ENCODE peak calls at places on chromosomes 7 and 10, in four cellular contexts. U is lower lobe of right lung, B is neural progenitor cell, Q is body of pancreas. A is an unnamed sample.

GRCh38 chr10:75187961-75188426 is 22.6 kb upstream of the VDAC2 start:
- DNase-seq in U (no peak), B (peak; percentile 63), Q (peak; percentile 80), A (peak; percentile 77)

GRCh38 chr10:571643-572042 is 117.8 kb downstream of the DIP2C start:
- DNase-seq in U (peak; percentile 32), B (no peak), Q (no peak), A (no peak)

GRCh38 chr7:50649259-50649885 is 84.2 kb upstream of the DDC start:
- DNase-seq in U (no peak), B (no peak), Q (no peak), A (no peak)

GRCh38 chr10:110978204-110978603 is 58.8 kb downstream of the SHOC2 start:
- DNase-seq in U (no peak), B (no peak), Q (no peak), A (no peak)

GRCh38 chr10:29522038-29522855 is 112.5 kb downstream of the SVIL start:
- DNase-seq in U (no peak), B (no peak), Q (no peak), A (no peak)

GRCh38 chr10:72875250-72876055 is 18.1 kb upstream of the OIT3 start:
- DNase-seq in U (no peak), B (peak; percentile 31), Q (no peak), A (peak; percentile 48)

GRCh38 chr10:49375611-49376010 is 20.3 kb downstream of the DRGX start:
- DNase-seq in U (no peak), B (no peak), Q (no peak), A (no peak)

GRCh38 chr7:121872831-121873764 is at the start of gene PTPRZ1:
- DNase-seq in U (peak; percentile 36), B (peak; percentile 95), Q (peak; percentile 30), A (peak; percentile 32)

GRCh38 chr10:3734111-3734510 is 50.9 kb downstream of the KLF6 start:
- DNase-seq in U (no peak), B (no peak), Q (no peak), A (no peak)

GRCh38 chr10:67549390-67549789 is 146.6 kb downstream of the CTNNA3 start:
- DNase-seq in U (no peak), B (no peak), Q (no peak), A (no peak)

GRCh38 chr10:28722065-28722803 is 44.9 kb downstream of the BAMBI start:
- DNase-seq in U (peak; percentile 44), B (peak; percentile 60), Q (peak; percentile 21), A (no peak)

GRCh38 chr10:130127612-130128607 is 8.3 kb upstream of the GLRX3 start:
- DNase-seq in U (no peak), B (peak; percentile 89), Q (peak; percentile 58), A (peak; percentile 67)

GRCh38 chr7:102828291-102828690 is 79.5 kb downstream of the FAM185A start:
- DNase-seq in U (no peak), B (no peak), Q (no peak), A (no peak)

GRCh38 chr7:52838981-52839411 is 196.4 kb upstream of the POM121L12 start:
- DNase-seq in U (no peak), B (no peak), Q (no peak), A (no peak)

GRCh38 chr7:103114576-103115008 is 34.3 kb downstream of the NAPEPLD start:
- DNase-seq in U (no peak), B (no peak), Q (no peak), A (no peak)

GRCh38 chr10:69104994-69105790 is 17.3 kb downstream of the SRGN start:
- DNase-seq in U (no peak), B (no peak), Q (no peak), A (no peak)

GRCh38 chr10:114458955-114459354 is 54.7 kb upstream of the AFAP1L2 start:
- DNase-seq in U (peak; percentile 65), B (peak; percentile 62), Q (peak; percentile 65), A (peak; percentile 35)

GRCh38 chr10:87504307-87504666 is 406 bp upstream of the MINPP1 start:
- DNase-seq in U (no peak), B (no peak), Q (no peak), A (no peak)

GRCh38 chr10:114995468-114995867 is 57.5 kb downstream of the TRUB1 start:
- DNase-seq in U (no peak), B (no peak), Q (no peak), A (no peak)

GRCh38 chr10:123136806-123137642 is 1.3 kb downstream of the HMX3 start:
- DNase-seq in U (no peak), B (peak; percentile 71), Q (no peak), A (no peak)

GRCh38 chr7:113831509-113831908 is 87.3 kb downstream of the PPP1R3A start:
- DNase-seq in U (no peak), B (no peak), Q (no peak), A (peak; percentile 2)

GRCh38 chr7:139075031-139075652 is 34.4 kb downstream of the ZC3HAV1 start:
- DNase-seq in U (peak; percentile 60), B (peak; percentile 82), Q (peak; percentile 84), A (peak; percentile 80)

GRCh38 chr7:37342665-37343471 is 105.8 kb downstream of the ELMO1 start:
- DNase-seq in U (peak; percentile 60), B (no peak), Q (peak; percentile 33), A (peak; percentile 27)

GRCh38 chr7:130791746-130792145 is 57.7 kb upstream of the KLF14 start:
- DNase-seq in U (no peak), B (no peak), Q (no peak), A (no peak)

GRCh38 chr10:33106767-33107166 is 148.7 kb upstream of the ITGB1 start:
- DNase-seq in U (no peak), B (peak; percentile 17), Q (no peak), A (no peak)

GRCh38 chr10:97729014-97729413 is 7.9 kb upstream of the ZFYVE27 start:
- DNase-seq in U (no peak), B (no peak), Q (no peak), A (no peak)

GRCh38 chr7:45102785-45103712 is 8.4 kb downstream of the TBRG4 start:
- DNase-seq in U (peak; percentile 29), B (no peak), Q (no peak), A (no peak)
- H3K36me3 ChIP-seq in U (peaks cover 100% of the 10 kb centered on the region), B (peaks cover 4% of the 10 kb centered on the region), Q (peaks cover 56% of the 10 kb centered on the region), A (peaks cover 45% of the 10 kb centered on the region)

DNA sequence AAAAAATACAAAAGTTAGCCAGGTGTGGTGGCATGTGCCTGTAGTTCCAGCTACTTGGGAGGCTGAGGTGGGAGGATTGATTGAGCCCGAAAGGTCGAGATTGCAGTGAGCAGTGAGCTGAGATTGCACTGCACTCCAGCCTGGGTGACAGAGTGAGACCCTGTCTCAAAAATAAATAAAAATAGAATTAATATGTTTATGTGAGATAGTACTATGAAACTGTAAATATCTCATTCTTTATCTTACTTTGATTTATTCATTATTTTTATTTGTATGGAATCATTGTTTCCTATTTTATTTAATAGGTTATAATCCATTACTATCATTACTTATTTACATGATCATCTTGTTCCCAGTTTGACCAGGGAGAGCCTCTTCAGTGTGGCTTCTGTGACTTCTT is 41.0 kb upstream of the STRIP2 start:
- DNase-seq in U (no peak), B (no peak), Q (no peak), A (no peak)
- H3K36me3 ChIP-seq in U (peaks cover 38% of the 10 kb centered on the region), B (no peaks in the 10 kb centered on the region), Q (peaks cover 2% of the 10 kb centered on the region), A (peaks cover 12% of the 10 kb centered on the region)

GRCh38 chr7:98240961-98241673 is 10.9 kb downstream of the TECPR1 start:
- DNase-seq in U (no peak), B (peak; percentile 78), Q (peak; percentile 56), A (peak; percentile 46)
- H3K36me3 ChIP-seq in U (peaks cover 62% of the 10 kb centered on the region), B (no peaks in the 10 kb centered on the region), Q (peaks cover 5% of the 10 kb centered on the region), A (no peaks in the 10 kb centered on the region)

GRCh38 chr7:129577881-129578462 is 33.5 kb upstream of the NRF1 start:
- DNase-seq in U (no peak), B (no peak), Q (no peak), A (no peak)

GRCh38 chr7:129578829-129579228 is 32.7 kb upstream of the NRF1 start:
- DNase-seq in U (no peak), B (no peak), Q (no peak), A (no peak)

GRCh38 chr7:129575699-129576098 is 35.8 kb upstream of the NRF1 start:
- DNase-seq in U (no peak), B (no peak), Q (no peak), A (no peak)

GRCh38 chr7:129574487-129574886 is 37.0 kb upstream of the NRF1 start:
- DNase-seq in U (no peak), B (no peak), Q (peak; percentile 12), A (peak; percentile 46)

GRCh38 chr7:129576138-129576537 is 35.4 kb upstream of the NRF1 start:
- DNase-seq in U (no peak), B (no peak), Q (no peak), A (no peak)
- H3K36me3 ChIP-seq in U (no peaks in the 10 kb centered on the region), B (no peaks in the 10 kb centered on the region), Q (no peaks in the 10 kb centered on the region), A (no peaks in the 10 kb centered on the region)

GRCh38 chr10:109875828-109876821 is 47.2 kb downstream of the XPNPEP1 start:
- DNase-seq in U (no peak), B (no peak), Q (no peak), A (no peak)
- H3K36me3 ChIP-seq in U (peaks cover 98% of the 10 kb centered on the region), B (peaks cover 8% of the 10 kb centered on the region), Q (peaks cover 33% of the 10 kb centered on the region), A (peaks cover 18% of the 10 kb centered on the region)

GRCh38 chr10:17237915-17238444 is 9.9 kb downstream of the VIM start:
- DNase-seq in U (no peak), B (no peak), Q (no peak), A (no peak)

GRCh38 chr10:17235136-17235535 is 7.1 kb downstream of the VIM start:
- DNase-seq in U (no peak), B (peak; percentile 33), Q (no peak), A (no peak)

GRCh38 chr10:17234541-17234940 is 6.5 kb downstream of the VIM start:
- DNase-seq in U (no peak), B (no peak), Q (no peak), A (no peak)

GRCh38 chr10:17237163-17237562 is 9.1 kb downstream of the VIM start:
- DNase-seq in U (no peak), B (peak; percentile 17), Q (no peak), A (no peak)

DNA sequence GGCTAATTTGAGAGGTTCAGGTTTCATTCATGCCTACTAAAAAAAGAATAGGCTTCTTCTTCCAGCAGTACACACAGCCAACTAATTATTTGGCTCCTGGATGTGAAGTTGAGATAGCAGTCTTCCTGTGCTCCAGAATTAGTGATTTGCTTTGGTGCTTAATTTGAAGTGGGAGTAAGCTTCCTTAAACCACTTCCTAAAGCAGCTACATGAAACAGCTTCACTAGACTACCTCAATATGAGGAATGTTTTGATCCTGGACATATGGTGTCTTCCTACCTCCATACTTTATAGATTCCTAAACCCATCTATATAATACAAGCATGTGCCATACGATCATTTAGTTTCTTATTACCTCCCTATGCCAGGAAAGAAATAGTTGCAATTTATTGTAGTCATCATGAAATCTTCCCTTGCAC is 8.4 kb downstream of the VIM start:
- DNase-seq in U (no peak), B (no peak), Q (no peak), A (no peak)
- H3K36me3 ChIP-seq in U (peaks cover 69% of the 10 kb centered on the region), B (peaks cover 36% of the 10 kb centered on the region), Q (peaks cover 15% of the 10 kb centered on the region), A (peaks cover 4% of the 10 kb centered on the region)

GRCh38 chr7:857661-858060 is 18.7 kb upstream of the GET4 start:
- DNase-seq in U (no peak), B (no peak), Q (no peak), A (no peak)
- H3K36me3 ChIP-seq in U (peaks cover 100% of the 10 kb centered on the region), B (no peaks in the 10 kb centered on the region), Q (peaks cover 46% of the 10 kb centered on the region), A (peaks cover 36% of the 10 kb centered on the region)

DNA sequence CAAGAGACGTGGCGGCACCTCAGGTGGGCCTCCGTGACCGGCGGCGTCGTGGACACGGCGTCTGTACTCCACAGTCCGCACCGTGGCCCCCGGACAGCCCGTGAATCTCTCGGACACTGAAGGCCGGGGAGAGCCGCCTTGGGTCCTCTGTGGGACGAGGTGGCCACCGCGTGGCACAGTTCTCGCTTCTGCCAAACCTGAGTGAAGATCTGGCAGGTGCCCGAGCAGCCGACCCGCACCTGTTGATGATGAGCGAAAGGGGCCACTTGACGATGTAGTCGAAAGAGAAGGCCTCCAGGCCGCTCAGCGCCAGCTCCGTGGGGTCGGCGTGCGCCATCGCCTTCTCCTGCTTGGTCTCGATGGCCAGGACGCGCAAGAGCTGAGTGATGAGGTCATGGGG is 8.5 kb upstream of the ADAM8 start:
- DNase-seq in U (no peak), B (no peak), Q (no peak), A (no peak)
- H3K36me3 ChIP-seq in U (peaks cover 92% of the 10 kb centered on the region), B (no peaks in the 10 kb centered on the region), Q (peaks cover 38% of the 10 kb centered on the region), A (peaks cover 39% of the 10 kb centered on the region)

A was measured in small intestine.